ENCODE peak calls at places on chromosomes 3 and 15, in eight cellular contexts. One of them, this sample, is unnamed.

GRCh38 chr15:66882251-66883020 is 180.4 kb downstream of the SMAD6 start:
- DNase-seq in DND-41: no peak
- DNase-seq in fibroblast of the aortic adventitia: peak; percentile 81
- DNase-seq in uterus: peak; percentile 38
- DNase-seq in IMR-90: peak; percentile 72
- DNase-seq in cardiac muscle cell: no peak
- DNase-seq in A673: no peak
- DNase-seq in lower leg skin: peak; percentile 85
- DNase-seq in this sample: peak; percentile 79

GRCh38 chr15:91861223-91861622 is 7.7 kb downstream of the SLCO3A1 start:
- DNase-seq in DND-41: no peak
- DNase-seq in fibroblast of the aortic adventitia: no peak
- DNase-seq in uterus: no peak
- DNase-seq in IMR-90: no peak
- DNase-seq in cardiac muscle cell: no peak
- DNase-seq in A673: no peak
- DNase-seq in lower leg skin: no peak
- DNase-seq in this sample: no peak

GRCh38 chr15:84604804-84605203 is 4.0 kb downstream of the ZSCAN2 start:
- DNase-seq in DND-41: no peak
- DNase-seq in fibroblast of the aortic adventitia: no peak
- DNase-seq in uterus: no peak
- DNase-seq in IMR-90: peak; percentile 5
- DNase-seq in cardiac muscle cell: no peak
- DNase-seq in A673: no peak
- DNase-seq in lower leg skin: no peak
- DNase-seq in this sample: no peak

GRCh38 chr3:187130346-187131066 is 8.8 kb downstream of the RPL39L start:
- DNase-seq in DND-41: no peak
- DNase-seq in fibroblast of the aortic adventitia: peak; percentile 79
- DNase-seq in uterus: no peak
- DNase-seq in IMR-90: peak; percentile 62
- DNase-seq in cardiac muscle cell: no peak
- DNase-seq in A673: no peak
- DNase-seq in lower leg skin: no peak
- DNase-seq in this sample: peak; percentile 89

GRCh38 chr3:15601046-15601398 is 347 bp downstream of the HACL1 start:
- DNase-seq in DND-41: no peak
- DNase-seq in fibroblast of the aortic adventitia: no peak
- DNase-seq in uterus: no peak
- DNase-seq in IMR-90: peak; percentile 12
- DNase-seq in cardiac muscle cell: no peak
- DNase-seq in A673: no peak
- DNase-seq in lower leg skin: no peak
- DNase-seq in this sample: no peak

GRCh38 chr3:110495201-110495927 is 576.3 kb upstream of the NECTIN3 start:
- DNase-seq in DND-41: no peak
- DNase-seq in fibroblast of the aortic adventitia: no peak
- DNase-seq in uterus: no peak
- DNase-seq in IMR-90: no peak
- DNase-seq in cardiac muscle cell: no peak
- DNase-seq in A673: no peak
- DNase-seq in lower leg skin: no peak
- DNase-seq in this sample: no peak

GRCh38 chr3:113063126-113063894 is 72.5 kb downstream of the GTPBP8 start:
- DNase-seq in DND-41: no peak
- DNase-seq in fibroblast of the aortic adventitia: no peak
- DNase-seq in uterus: no peak
- DNase-seq in IMR-90: no peak
- DNase-seq in cardiac muscle cell: no peak
- DNase-seq in A673: no peak
- DNase-seq in lower leg skin: no peak
- DNase-seq in this sample: no peak

GRCh38 chr3:107045791-107046190 is 331.4 kb upstream of the CCDC54 start:
- DNase-seq in DND-41: no peak
- DNase-seq in fibroblast of the aortic adventitia: no peak
- DNase-seq in uterus: no peak
- DNase-seq in IMR-90: no peak
- DNase-seq in cardiac muscle cell: no peak
- DNase-seq in A673: no peak
- DNase-seq in lower leg skin: no peak
- DNase-seq in this sample: no peak

GRCh38 chr15:96343529-96344072 is 13.1 kb downstream of the NR2F2 start:
- DNase-seq in DND-41: no peak
- DNase-seq in fibroblast of the aortic adventitia: no peak
- DNase-seq in uterus: no peak
- DNase-seq in IMR-90: no peak
- DNase-seq in cardiac muscle cell: no peak
- DNase-seq in A673: peak; percentile 4
- DNase-seq in lower leg skin: peak; percentile 81
- DNase-seq in this sample: no peak
- H3K4me3 ChIP-seq in DND-41: no peak overlapping the region
- H3K4me3 ChIP-seq in fibroblast of the aortic adventitia: no peak overlapping the region
- H3K4me3 ChIP-seq in uterus: peak overlapping the region; percentile 84
- H3K4me3 ChIP-seq in IMR-90: peak overlapping the region; percentile 46
- H3K4me3 ChIP-seq in cardiac muscle cell: no peak overlapping the region
- H3K4me3 ChIP-seq in A673: no peak overlapping the region
- H3K4me3 ChIP-seq in lower leg skin: no peak overlapping the region
- H3K4me3 ChIP-seq in this sample: peak overlapping the region; percentile 68

DNA sequence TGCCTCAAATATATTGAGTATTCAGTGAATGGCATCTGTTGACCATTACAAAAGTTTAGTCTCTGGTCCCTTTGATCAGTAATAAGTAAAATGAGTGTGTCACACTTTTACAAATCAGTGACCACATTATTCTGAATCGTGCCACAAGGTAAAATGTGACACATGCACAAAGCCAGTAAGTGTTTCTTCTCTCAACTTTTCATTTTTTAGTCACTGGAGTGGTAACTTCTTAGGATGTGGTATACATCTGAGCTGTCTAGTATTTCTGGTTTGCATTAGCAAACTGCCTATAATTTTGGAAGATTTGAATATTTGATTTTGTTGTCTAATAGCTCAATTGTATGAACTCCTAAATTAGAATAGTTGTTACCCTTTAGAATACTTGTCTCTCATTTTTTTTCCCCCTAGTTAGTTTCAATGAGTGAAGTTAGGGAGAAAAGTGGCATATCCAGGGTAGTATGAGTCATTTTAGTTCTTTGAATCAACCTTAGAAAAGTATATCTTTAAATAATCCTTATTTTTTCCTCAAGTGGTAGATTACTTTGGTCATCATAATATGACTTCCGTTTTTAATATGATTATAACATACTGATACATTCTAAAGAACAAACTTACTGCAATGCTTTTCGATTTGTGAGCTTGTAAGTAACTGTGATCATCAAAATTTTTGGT is 18.1 kb downstream of the DNAJC13 start:
- DNase-seq in DND-41: no peak
- DNase-seq in fibroblast of the aortic adventitia: no peak
- DNase-seq in uterus: no peak
- DNase-seq in IMR-90: no peak
- DNase-seq in cardiac muscle cell: no peak
- DNase-seq in A673: no peak
- DNase-seq in lower leg skin: no peak
- DNase-seq in this sample: no peak
- TF ChIP-seq CTCF in DND-41: no peak
- TF ChIP-seq CTCF in fibroblast of the aortic adventitia: no peak
- TF ChIP-seq CTCF in uterus: no peak
- TF ChIP-seq CTCF in IMR-90: no peak
- TF ChIP-seq CTCF in cardiac muscle cell: no peak
- TF ChIP-seq CTCF in A673: no peak
- TF ChIP-seq CTCF in lower leg skin: no peak
- TF ChIP-seq CTCF in this sample: no peak

GRCh38 chr3:30614373-30614772 is 8.0 kb downstream of the TGFBR2 start:
- DNase-seq in DND-41: no peak
- DNase-seq in fibroblast of the aortic adventitia: no peak
- DNase-seq in uterus: no peak
- DNase-seq in IMR-90: no peak
- DNase-seq in cardiac muscle cell: no peak
- DNase-seq in A673: no peak
- DNase-seq in lower leg skin: no peak
- DNase-seq in this sample: no peak

GRCh38 chr3:30614943-30615342 is 8.5 kb downstream of the TGFBR2 start:
- DNase-seq in DND-41: no peak
- DNase-seq in fibroblast of the aortic adventitia: no peak
- DNase-seq in uterus: no peak
- DNase-seq in IMR-90: no peak
- DNase-seq in cardiac muscle cell: no peak
- DNase-seq in A673: no peak
- DNase-seq in lower leg skin: no peak
- DNase-seq in this sample: no peak

GRCh38 chr3:30611613-30612421 is 5.4 kb downstream of the TGFBR2 start:
- DNase-seq in DND-41: peak; percentile 35
- DNase-seq in fibroblast of the aortic adventitia: peak; percentile 55
- DNase-seq in uterus: no peak
- DNase-seq in IMR-90: peak; percentile 60
- DNase-seq in cardiac muscle cell: no peak
- DNase-seq in A673: peak; percentile 48
- DNase-seq in lower leg skin: no peak
- DNase-seq in this sample: peak; percentile 62

GRCh38 chr3:30612422-30613134 is 6.2 kb downstream of the TGFBR2 start:
- DNase-seq in DND-41: no peak
- DNase-seq in fibroblast of the aortic adventitia: no peak
- DNase-seq in uterus: no peak
- DNase-seq in IMR-90: no peak
- DNase-seq in cardiac muscle cell: no peak
- DNase-seq in A673: no peak
- DNase-seq in lower leg skin: no peak
- DNase-seq in this sample: no peak

DNA sequence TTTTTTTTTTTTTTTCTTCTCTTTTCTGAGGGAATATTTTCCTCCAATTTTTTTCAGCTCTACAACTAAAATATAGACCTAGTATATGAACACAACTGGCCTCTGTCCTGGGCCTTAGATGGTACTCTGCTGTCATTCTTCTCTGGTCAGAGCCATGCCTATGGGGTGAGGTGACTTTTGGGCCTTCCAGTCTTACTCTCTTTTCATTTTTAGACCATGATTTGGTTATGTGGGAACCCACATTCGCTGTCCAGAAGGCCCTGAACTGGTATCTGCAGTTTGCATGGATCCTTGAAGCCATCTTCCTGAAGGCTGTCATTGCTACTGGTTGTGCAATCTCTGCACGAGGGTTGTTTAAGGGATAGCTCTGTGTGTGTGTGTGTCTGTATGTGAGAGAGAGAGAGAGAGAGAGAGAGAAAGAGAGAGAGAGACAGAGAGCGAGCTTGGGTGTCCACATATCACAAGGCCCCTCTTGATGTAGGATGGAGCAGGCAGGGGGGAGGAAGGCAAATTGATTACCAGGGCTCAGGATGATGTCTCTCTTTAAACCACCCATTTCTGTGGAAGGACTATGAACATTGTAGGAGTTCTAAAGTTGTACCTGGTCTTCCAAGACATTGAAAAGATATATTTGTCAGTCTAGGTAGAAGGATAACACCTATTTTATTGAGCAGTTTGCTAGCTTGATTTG is 6.9 kb downstream of the TGFBR2 start:
- DNase-seq in DND-41: no peak
- DNase-seq in fibroblast of the aortic adventitia: no peak
- DNase-seq in uterus: no peak
- DNase-seq in IMR-90: no peak
- DNase-seq in cardiac muscle cell: no peak
- DNase-seq in A673: no peak
- DNase-seq in lower leg skin: no peak
- DNase-seq in this sample: no peak
- H3K4me3 ChIP-seq in DND-41: no peak overlapping the region
- H3K4me3 ChIP-seq in fibroblast of the aortic adventitia: no peak overlapping the region
- H3K4me3 ChIP-seq in uterus: no peak overlapping the region
- H3K4me3 ChIP-seq in IMR-90: no peak overlapping the region
- H3K4me3 ChIP-seq in cardiac muscle cell: no peak overlapping the region
- H3K4me3 ChIP-seq in A673: no peak overlapping the region
- H3K4me3 ChIP-seq in lower leg skin: no peak overlapping the region
- H3K4me3 ChIP-seq in this sample: no peak overlapping the region

GRCh38 chr3:118641608-118642007 is 393.0 kb downstream of the IGSF11 start:
- DNase-seq in DND-41: peak; percentile 29
- DNase-seq in fibroblast of the aortic adventitia: no peak
- DNase-seq in uterus: no peak
- DNase-seq in IMR-90: no peak
- DNase-seq in cardiac muscle cell: peak; percentile 37
- DNase-seq in A673: no peak
- DNase-seq in lower leg skin: no peak
- DNase-seq in this sample: no peak
- TF ChIP-seq CTCF in DND-41: no peak
- TF ChIP-seq CTCF in fibroblast of the aortic adventitia: no peak
- TF ChIP-seq CTCF in uterus: no peak
- TF ChIP-seq CTCF in IMR-90: no peak
- TF ChIP-seq CTCF in cardiac muscle cell: no peak
- TF ChIP-seq CTCF in A673: no peak
- TF ChIP-seq CTCF in lower leg skin: no peak
- TF ChIP-seq CTCF in this sample: no peak

GRCh38 chr15:39497759-39498565 is 82.9 kb upstream of the THBS1 start:
- DNase-seq in DND-41: peak; percentile 73
- DNase-seq in fibroblast of the aortic adventitia: no peak
- DNase-seq in uterus: no peak
- DNase-seq in IMR-90: no peak
- DNase-seq in cardiac muscle cell: no peak
- DNase-seq in A673: no peak
- DNase-seq in lower leg skin: no peak
- DNase-seq in this sample: no peak

GRCh38 chr15:39499701-39500100 is 81.2 kb upstream of the THBS1 start:
- DNase-seq in DND-41: no peak
- DNase-seq in fibroblast of the aortic adventitia: no peak
- DNase-seq in uterus: no peak
- DNase-seq in IMR-90: no peak
- DNase-seq in cardiac muscle cell: no peak
- DNase-seq in A673: no peak
- DNase-seq in lower leg skin: no peak
- DNase-seq in this sample: no peak

GRCh38 chr15:39497016-39497758 is 83.7 kb upstream of the THBS1 start:
- DNase-seq in DND-41: no peak
- DNase-seq in fibroblast of the aortic adventitia: no peak
- DNase-seq in uterus: no peak
- DNase-seq in IMR-90: no peak
- DNase-seq in cardiac muscle cell: no peak
- DNase-seq in A673: no peak
- DNase-seq in lower leg skin: no peak
- DNase-seq in this sample: no peak

GRCh38 chr15:39499151-39499550 is 81.7 kb upstream of the THBS1 start:
- DNase-seq in DND-41: no peak
- DNase-seq in fibroblast of the aortic adventitia: no peak
- DNase-seq in uterus: peak; percentile 70
- DNase-seq in IMR-90: no peak
- DNase-seq in cardiac muscle cell: no peak
- DNase-seq in A673: no peak
- DNase-seq in lower leg skin: no peak
- DNase-seq in this sample: no peak

GRCh38 chr15:39498642-39499041 is 82.2 kb upstream of the THBS1 start:
- DNase-seq in DND-41: no peak
- DNase-seq in fibroblast of the aortic adventitia: peak; percentile 57
- DNase-seq in uterus: no peak
- DNase-seq in IMR-90: no peak
- DNase-seq in cardiac muscle cell: no peak
- DNase-seq in A673: no peak
- DNase-seq in lower leg skin: no peak
- DNase-seq in this sample: no peak
- H3K4me3 ChIP-seq in DND-41: no peak overlapping the region
- H3K4me3 ChIP-seq in fibroblast of the aortic adventitia: no peak overlapping the region
- H3K4me3 ChIP-seq in uterus: no peak overlapping the region
- H3K4me3 ChIP-seq in IMR-90: no peak overlapping the region
- H3K4me3 ChIP-seq in cardiac muscle cell: no peak overlapping the region
- H3K4me3 ChIP-seq in A673: no peak overlapping the region
- H3K4me3 ChIP-seq in lower leg skin: no peak overlapping the region
- H3K4me3 ChIP-seq in this sample: no peak overlapping the region

GRCh38 chr15:30905821-30906220 is 2.1 kb downstream of the FAN1 start:
- DNase-seq in DND-41: no peak
- DNase-seq in fibroblast of the aortic adventitia: no peak
- DNase-seq in uterus: no peak
- DNase-seq in IMR-90: peak; percentile 18
- DNase-seq in cardiac muscle cell: peak; percentile 11
- DNase-seq in A673: no peak
- DNase-seq in lower leg skin: no peak
- DNase-seq in this sample: no peak
- TF ChIP-seq CTCF in DND-41: no peak
- TF ChIP-seq CTCF in fibroblast of the aortic adventitia: peak; percentile 7
- TF ChIP-seq CTCF in uterus: peak; percentile 20
- TF ChIP-seq CTCF in IMR-90: peak; percentile 34
- TF ChIP-seq CTCF in cardiac muscle cell: peak; percentile 33
- TF ChIP-seq CTCF in A673: no peak
- TF ChIP-seq CTCF in lower leg skin: no peak
- TF ChIP-seq CTCF in this sample: peak; percentile 33